ENCODE peak calls at places on chromosomes 6 and 20, in eight cellular contexts. One of them, this sample, is unnamed.

GRCh38 chr6:114194362-114195343 is 148.2 kb downstream of the HS3ST5 start:
- DNase-seq in nephron progenitor cell: no peak
- DNase-seq in RWPE1: no peak
- DNase-seq in mesothelial cell of epicardium: no peak
- DNase-seq in fibroblast of pulmonary artery: peak; percentile 54
- DNase-seq in foreskin fibroblast: peak; percentile 11
- DNase-seq in tibial artery: peak; percentile 26
- DNase-seq in endothelial cell of umbilical vein: no peak
- DNase-seq in this sample: no peak

GRCh38 chr6:5671604-5672559 is 334.8 kb downstream of the NRN1 start:
- DNase-seq in nephron progenitor cell: no peak
- DNase-seq in RWPE1: no peak
- DNase-seq in mesothelial cell of epicardium: no peak
- DNase-seq in fibroblast of pulmonary artery: no peak
- DNase-seq in foreskin fibroblast: peak; percentile 12
- DNase-seq in tibial artery: peak; percentile 31
- DNase-seq in endothelial cell of umbilical vein: no peak
- DNase-seq in this sample: no peak

GRCh38 chr6:109944448-109944847 is 33.7 kb upstream of the GPR6 start:
- DNase-seq in nephron progenitor cell: no peak
- DNase-seq in RWPE1: peak; percentile 79
- DNase-seq in mesothelial cell of epicardium: no peak
- DNase-seq in fibroblast of pulmonary artery: no peak
- DNase-seq in foreskin fibroblast: no peak
- DNase-seq in tibial artery: no peak
- DNase-seq in endothelial cell of umbilical vein: no peak
- DNase-seq in this sample: no peak

GRCh38 chr6:75143186-75143585 is 62.7 kb downstream of the COL12A1 start:
- DNase-seq in nephron progenitor cell: no peak
- DNase-seq in RWPE1: no peak
- DNase-seq in mesothelial cell of epicardium: no peak
- DNase-seq in fibroblast of pulmonary artery: peak; percentile 38
- DNase-seq in foreskin fibroblast: peak; percentile 91
- DNase-seq in tibial artery: no peak
- DNase-seq in endothelial cell of umbilical vein: no peak
- DNase-seq in this sample: no peak

GRCh38 chr6:2193931-2194330 is 51.5 kb downstream of the GMDS start:
- DNase-seq in nephron progenitor cell: no peak
- DNase-seq in RWPE1: no peak
- DNase-seq in mesothelial cell of epicardium: no peak
- DNase-seq in fibroblast of pulmonary artery: peak; percentile 57
- DNase-seq in foreskin fibroblast: no peak
- DNase-seq in tibial artery: no peak
- DNase-seq in endothelial cell of umbilical vein: peak; percentile 41
- DNase-seq in this sample: no peak

GRCh38 chr20:6766433-6766832 is 1.1 kb upstream of the BMP2 start:
- DNase-seq in nephron progenitor cell: no peak
- DNase-seq in RWPE1: no peak
- DNase-seq in mesothelial cell of epicardium: no peak
- DNase-seq in fibroblast of pulmonary artery: no peak
- DNase-seq in foreskin fibroblast: no peak
- DNase-seq in tibial artery: no peak
- DNase-seq in endothelial cell of umbilical vein: no peak
- DNase-seq in this sample: no peak

GRCh38 chr6:81906709-81907204 is 154.3 kb upstream of the TENT5A start:
- DNase-seq in nephron progenitor cell: no peak
- DNase-seq in RWPE1: no peak
- DNase-seq in mesothelial cell of epicardium: no peak
- DNase-seq in fibroblast of pulmonary artery: no peak
- DNase-seq in foreskin fibroblast: no peak
- DNase-seq in tibial artery: no peak
- DNase-seq in endothelial cell of umbilical vein: no peak
- DNase-seq in this sample: no peak

GRCh38 chr6:166572370-166573261 is 13.9 kb downstream of the RAMACL start:
- DNase-seq in nephron progenitor cell: peak; percentile 21
- DNase-seq in RWPE1: no peak
- DNase-seq in mesothelial cell of epicardium: no peak
- DNase-seq in fibroblast of pulmonary artery: peak; percentile 39
- DNase-seq in foreskin fibroblast: peak; percentile 75
- DNase-seq in tibial artery: no peak
- DNase-seq in endothelial cell of umbilical vein: no peak
- DNase-seq in this sample: no peak

GRCh38 chr6:86193821-86194220 is 551.1 kb upstream of the SYNCRIP start:
- DNase-seq in nephron progenitor cell: no peak
- DNase-seq in RWPE1: no peak
- DNase-seq in mesothelial cell of epicardium: no peak
- DNase-seq in fibroblast of pulmonary artery: no peak
- DNase-seq in foreskin fibroblast: no peak
- DNase-seq in tibial artery: no peak
- DNase-seq in endothelial cell of umbilical vein: no peak
- DNase-seq in this sample: no peak

GRCh38 chr20:32741151-32741550 is 2.1 kb downstream of the COMMD7 start:
- DNase-seq in nephron progenitor cell: no peak
- DNase-seq in RWPE1: no peak
- DNase-seq in mesothelial cell of epicardium: no peak
- DNase-seq in fibroblast of pulmonary artery: no peak
- DNase-seq in foreskin fibroblast: no peak
- DNase-seq in tibial artery: no peak
- DNase-seq in endothelial cell of umbilical vein: no peak
- DNase-seq in this sample: no peak

GRCh38 chr6:52650946-52651345 is 20.0 kb upstream of the TMEM14A start:
- DNase-seq in nephron progenitor cell: no peak
- DNase-seq in RWPE1: no peak
- DNase-seq in mesothelial cell of epicardium: no peak
- DNase-seq in fibroblast of pulmonary artery: peak; percentile 62
- DNase-seq in foreskin fibroblast: peak; percentile 82
- DNase-seq in tibial artery: no peak
- DNase-seq in endothelial cell of umbilical vein: no peak
- DNase-seq in this sample: no peak

GRCh38 chr6:145699462-145699861 is 35.9 kb downstream of the EPM2A start:
- DNase-seq in nephron progenitor cell: no peak
- DNase-seq in RWPE1: peak; percentile 57
- DNase-seq in mesothelial cell of epicardium: no peak
- DNase-seq in fibroblast of pulmonary artery: peak; percentile 84
- DNase-seq in foreskin fibroblast: peak; percentile 75
- DNase-seq in tibial artery: no peak
- DNase-seq in endothelial cell of umbilical vein: peak; percentile 80
- DNase-seq in this sample: no peak

GRCh38 chr6:105174512-105174911 is 5.3 kb downstream of the POPDC3 start:
- DNase-seq in nephron progenitor cell: no peak
- DNase-seq in RWPE1: peak; percentile 48
- DNase-seq in mesothelial cell of epicardium: no peak
- DNase-seq in fibroblast of pulmonary artery: peak; percentile 26
- DNase-seq in foreskin fibroblast: peak; percentile 60
- DNase-seq in tibial artery: no peak
- DNase-seq in endothelial cell of umbilical vein: no peak
- DNase-seq in this sample: no peak

DNA sequence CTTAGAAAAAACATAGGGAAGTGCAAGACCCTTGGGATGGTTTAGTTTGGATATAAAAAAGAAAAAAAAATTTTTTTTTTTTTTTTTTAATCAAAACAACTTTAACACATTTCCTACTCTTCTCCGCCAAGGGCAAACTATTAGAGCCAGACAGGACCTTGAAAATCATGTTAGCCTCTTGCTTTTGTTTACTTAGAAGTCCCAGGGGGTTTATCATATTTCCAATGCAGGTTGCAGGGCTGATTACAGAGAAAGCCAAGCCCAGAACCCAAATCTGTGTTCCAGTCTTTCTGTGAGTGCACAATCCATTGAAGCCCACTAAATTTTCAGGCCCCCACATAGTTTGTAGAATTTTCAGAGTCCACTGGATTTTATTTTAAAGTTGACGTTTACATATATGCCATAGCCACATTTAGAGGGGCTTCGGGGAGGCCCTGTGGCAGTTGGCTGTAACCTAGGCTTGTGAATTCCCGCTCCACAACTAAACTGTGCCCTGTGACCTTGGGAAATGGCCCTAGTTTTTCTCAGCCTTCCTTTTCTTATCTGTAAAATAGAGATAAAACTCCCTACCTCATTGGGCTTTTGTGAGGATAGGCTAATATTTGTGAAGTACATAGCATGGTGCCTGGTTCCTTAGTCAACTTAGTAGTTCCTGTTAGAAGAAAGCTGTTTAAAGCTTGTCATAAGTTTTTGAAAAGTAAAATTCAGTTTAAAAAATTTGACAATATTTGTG is 55.7 kb downstream of the NCOA7 start:
- DNase-seq in nephron progenitor cell: no peak
- DNase-seq in RWPE1: no peak
- DNase-seq in mesothelial cell of epicardium: no peak
- DNase-seq in fibroblast of pulmonary artery: no peak
- DNase-seq in foreskin fibroblast: no peak
- DNase-seq in tibial artery: no peak
- DNase-seq in endothelial cell of umbilical vein: no peak
- DNase-seq in this sample: no peak
- TF ChIP-seq CTCF in nephron progenitor cell: no peak
- TF ChIP-seq CTCF in RWPE1: no peak
- TF ChIP-seq CTCF in mesothelial cell of epicardium: no peak
- TF ChIP-seq CTCF in fibroblast of pulmonary artery: no peak
- TF ChIP-seq CTCF in foreskin fibroblast: no peak
- TF ChIP-seq CTCF in tibial artery: no peak
- TF ChIP-seq CTCF in endothelial cell of umbilical vein: no peak
- TF ChIP-seq CTCF in this sample: no peak

DNA sequence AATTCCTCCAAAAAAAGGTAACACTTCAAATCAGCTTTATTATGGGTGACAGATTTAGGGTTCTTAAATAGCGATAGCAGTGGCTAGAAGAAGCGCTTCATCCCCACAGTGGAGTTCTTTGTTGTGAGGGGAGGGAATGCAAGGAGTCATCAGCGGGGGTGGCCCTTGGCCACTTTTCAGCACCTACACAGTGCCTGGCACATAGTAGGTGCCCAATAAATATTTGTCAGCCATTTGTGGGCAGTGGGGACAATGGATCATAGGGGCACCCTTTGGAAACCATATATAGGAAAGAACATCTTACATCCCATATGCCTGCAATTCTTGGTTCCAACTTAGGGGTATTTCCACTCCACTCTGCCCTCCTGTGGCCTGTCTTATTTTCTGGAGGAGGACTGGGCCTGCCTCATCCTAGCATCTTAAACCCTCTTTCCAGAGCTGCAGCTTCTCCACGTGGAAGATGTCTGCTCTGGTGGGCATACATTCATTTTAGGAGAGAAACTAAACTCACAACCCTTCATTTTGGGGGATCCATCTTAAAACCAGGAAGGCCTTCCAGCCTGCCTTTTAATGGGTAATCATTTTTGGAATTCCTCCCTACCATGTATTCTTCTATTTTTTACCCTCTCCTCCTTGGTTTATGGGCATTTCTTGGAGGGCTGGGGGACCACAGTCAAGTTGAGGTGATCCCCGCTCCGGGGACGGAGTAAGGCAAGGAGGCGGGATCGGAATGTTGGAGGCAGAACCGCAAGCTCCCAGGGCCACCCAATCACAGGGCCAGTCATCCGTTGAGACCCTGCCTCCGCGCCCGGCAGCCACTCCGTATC is 2.6 kb upstream of the GPSM3 start:
- DNase-seq in nephron progenitor cell: no peak
- DNase-seq in RWPE1: peak; percentile 38
- DNase-seq in mesothelial cell of epicardium: no peak
- DNase-seq in fibroblast of pulmonary artery: peak; percentile 77
- DNase-seq in foreskin fibroblast: peak; percentile 77
- DNase-seq in tibial artery: no peak
- DNase-seq in endothelial cell of umbilical vein: peak; percentile 67
- DNase-seq in this sample: no peak
- TF ChIP-seq CTCF in nephron progenitor cell: no peak
- TF ChIP-seq CTCF in RWPE1: peak; percentile 35
- TF ChIP-seq CTCF in mesothelial cell of epicardium: no peak
- TF ChIP-seq CTCF in fibroblast of pulmonary artery: peak; percentile 67
- TF ChIP-seq CTCF in foreskin fibroblast: peak; percentile 53
- TF ChIP-seq CTCF in tibial artery: peak; percentile 43
- TF ChIP-seq CTCF in endothelial cell of umbilical vein: peak; percentile 43
- TF ChIP-seq CTCF in this sample: peak; percentile 85

DNA sequence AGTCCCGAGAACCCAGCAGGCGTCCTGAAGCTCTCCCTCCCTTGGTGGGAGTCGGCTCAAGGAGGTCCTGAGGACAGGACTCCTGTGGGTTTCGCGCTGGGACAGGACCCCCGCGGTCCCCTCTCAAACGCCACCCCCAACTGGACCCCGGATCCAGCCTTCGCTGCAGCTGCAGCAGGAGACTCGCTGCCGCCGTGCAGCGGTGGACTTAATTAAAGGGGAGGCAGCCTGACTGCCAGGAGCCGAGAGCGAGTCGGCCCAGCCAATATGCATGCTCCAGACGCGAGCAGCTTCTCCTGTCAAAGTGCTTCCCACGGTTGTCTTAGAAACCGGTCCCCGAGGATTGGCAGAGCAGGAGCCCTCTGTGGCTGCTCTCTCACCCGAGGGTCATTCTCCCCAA is 580.2 kb upstream of the ZNF337 start:
- DNase-seq in nephron progenitor cell: peak; percentile 3
- DNase-seq in RWPE1: no peak
- DNase-seq in mesothelial cell of epicardium: no peak
- DNase-seq in fibroblast of pulmonary artery: peak; percentile 7
- DNase-seq in foreskin fibroblast: no peak
- DNase-seq in tibial artery: no peak
- DNase-seq in endothelial cell of umbilical vein: no peak
- DNase-seq in this sample: peak; percentile 77
- TF ChIP-seq CTCF in nephron progenitor cell: no peak
- TF ChIP-seq CTCF in RWPE1: no peak
- TF ChIP-seq CTCF in mesothelial cell of epicardium: no peak
- TF ChIP-seq CTCF in fibroblast of pulmonary artery: no peak
- TF ChIP-seq CTCF in foreskin fibroblast: no peak
- TF ChIP-seq CTCF in tibial artery: no peak
- TF ChIP-seq CTCF in endothelial cell of umbilical vein: no peak
- TF ChIP-seq CTCF in this sample: no peak

DNA sequence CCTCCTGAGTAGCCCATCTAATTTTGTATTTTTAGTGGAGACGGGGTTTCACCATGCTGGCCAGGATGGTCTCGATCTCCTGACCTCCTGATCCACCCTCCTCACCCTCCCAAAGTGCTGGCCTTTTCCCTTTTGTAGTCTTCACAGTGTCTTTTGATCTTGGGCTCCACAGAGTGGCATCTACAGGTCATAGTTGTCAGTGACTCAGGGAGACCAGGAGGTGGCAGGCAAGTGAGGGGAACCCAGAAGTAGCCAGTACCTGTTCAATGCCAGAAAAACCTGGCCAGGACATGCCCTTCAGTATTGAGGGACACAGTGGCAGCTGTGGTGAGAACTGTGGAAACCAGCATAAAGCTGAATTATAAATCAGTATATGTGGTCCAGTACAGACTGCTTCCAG is 19.6 kb downstream of the RPP21 start:
- DNase-seq in nephron progenitor cell: no peak
- DNase-seq in RWPE1: no peak
- DNase-seq in mesothelial cell of epicardium: no peak
- DNase-seq in fibroblast of pulmonary artery: no peak
- DNase-seq in foreskin fibroblast: no peak
- DNase-seq in tibial artery: no peak
- DNase-seq in endothelial cell of umbilical vein: no peak
- DNase-seq in this sample: no peak
- TF ChIP-seq CTCF in nephron progenitor cell: no peak
- TF ChIP-seq CTCF in RWPE1: no peak
- TF ChIP-seq CTCF in mesothelial cell of epicardium: no peak
- TF ChIP-seq CTCF in fibroblast of pulmonary artery: no peak
- TF ChIP-seq CTCF in foreskin fibroblast: no peak
- TF ChIP-seq CTCF in tibial artery: no peak
- TF ChIP-seq CTCF in endothelial cell of umbilical vein: no peak
- TF ChIP-seq CTCF in this sample: no peak